ENCODE peak calls at places on chromosomes 1 and 21, in ten cellular contexts. One of them, this sample, is unnamed.

GRCh38 chr1:229768232-229768631 is 142.2 kb downstream of the URB2 start:
- DNase-seq in NCI-H1694: no peak
- DNase-seq in HT-29: no peak
- DNase-seq in NCI-H226: no peak
- DNase-seq in activated T-cell treated with anti-CD3 and anti-CD28 coated beads, Interleukin-2, amount 50 U/mL, for 72 hours: no peak
- DNase-seq in mesenteric fat pad: no peak
- DNase-seq in CD4-positive, alpha-beta T cell: no peak
- DNase-seq in AG08395: no peak
- DNase-seq in astrocyte of the cerebellum: no peak
- DNase-seq in posterior cingulate gyrus: no peak
- DNase-seq in this sample: no peak

GRCh38 chr1:194940336-194940735 is 1667.9 kb downstream of the KCNT2 start:
- DNase-seq in astrocyte of the cerebellum: no peak
- DNase-seq in NCI-H1694: no peak
- DNase-seq in CD4-positive, alpha-beta T cell: no peak
- DNase-seq in NCI-H226: no peak
- DNase-seq in activated T-cell treated with anti-CD3 and anti-CD28 coated beads, Interleukin-2, amount 50 U/mL, for 72 hours: no peak
- DNase-seq in HT-29: no peak
- DNase-seq in mesenteric fat pad: no peak
- DNase-seq in posterior cingulate gyrus: no peak
- DNase-seq in AG08395: no peak
- DNase-seq in this sample: no peak

GRCh38 chr1:179939941-179940340 is 14.7 kb upstream of the CEP350 start:
- DNase-seq in posterior cingulate gyrus: no peak
- DNase-seq in HT-29: no peak
- DNase-seq in CD4-positive, alpha-beta T cell: no peak
- DNase-seq in NCI-H226: no peak
- DNase-seq in AG08395: no peak
- DNase-seq in astrocyte of the cerebellum: no peak
- DNase-seq in activated T-cell treated with anti-CD3 and anti-CD28 coated beads, Interleukin-2, amount 50 U/mL, for 72 hours: no peak
- DNase-seq in NCI-H1694: no peak
- DNase-seq in mesenteric fat pad: no peak
- DNase-seq in this sample: no peak

GRCh38 chr1:204752688-204753040 is 67.1 kb upstream of the LRRN2 start:
- DNase-seq in AG08395: no peak
- DNase-seq in HT-29: no peak
- DNase-seq in NCI-H1694: no peak
- DNase-seq in activated T-cell treated with anti-CD3 and anti-CD28 coated beads, Interleukin-2, amount 50 U/mL, for 72 hours: no peak
- DNase-seq in posterior cingulate gyrus: no peak
- DNase-seq in astrocyte of the cerebellum: no peak
- DNase-seq in CD4-positive, alpha-beta T cell: no peak
- DNase-seq in NCI-H226: no peak
- DNase-seq in mesenteric fat pad: no peak
- DNase-seq in this sample: no peak

GRCh38 chr1:44316231-44316759 is 38.8 kb downstream of the ERI3 start:
- DNase-seq in NCI-H226: no peak
- DNase-seq in HT-29: no peak
- DNase-seq in posterior cingulate gyrus: no peak
- DNase-seq in mesenteric fat pad: no peak
- DNase-seq in NCI-H1694: no peak
- DNase-seq in activated T-cell treated with anti-CD3 and anti-CD28 coated beads, Interleukin-2, amount 50 U/mL, for 72 hours: no peak
- DNase-seq in astrocyte of the cerebellum: no peak
- DNase-seq in CD4-positive, alpha-beta T cell: no peak
- DNase-seq in AG08395: no peak
- DNase-seq in this sample: no peak

GRCh38 chr21:32819702-32820101 is 48.1 kb upstream of the PAXBP1 start:
- DNase-seq in NCI-H1694: no peak
- DNase-seq in activated T-cell treated with anti-CD3 and anti-CD28 coated beads, Interleukin-2, amount 50 U/mL, for 72 hours: no peak
- DNase-seq in astrocyte of the cerebellum: peak
- DNase-seq in AG08395: peak
- DNase-seq in mesenteric fat pad: no peak
- DNase-seq in CD4-positive, alpha-beta T cell: no peak
- DNase-seq in posterior cingulate gyrus: no peak
- DNase-seq in HT-29: no peak
- DNase-seq in NCI-H226: no peak
- DNase-seq in this sample: peak

GRCh38 chr1:233359431-233359830 is 31.9 kb downstream of the MAP3K21 start:
- DNase-seq in astrocyte of the cerebellum: no peak
- DNase-seq in HT-29: peak
- DNase-seq in mesenteric fat pad: no peak
- DNase-seq in NCI-H226: no peak
- DNase-seq in CD4-positive, alpha-beta T cell: no peak
- DNase-seq in NCI-H1694: no peak
- DNase-seq in posterior cingulate gyrus: no peak
- DNase-seq in activated T-cell treated with anti-CD3 and anti-CD28 coated beads, Interleukin-2, amount 50 U/mL, for 72 hours: no peak
- DNase-seq in AG08395: no peak
- DNase-seq in this sample: no peak

GRCh38 chr1:167668108-167668507 is 38.1 kb downstream of the RCSD1 start:
- DNase-seq in AG08395: no peak
- DNase-seq in CD4-positive, alpha-beta T cell: no peak
- DNase-seq in activated T-cell treated with anti-CD3 and anti-CD28 coated beads, Interleukin-2, amount 50 U/mL, for 72 hours: no peak
- DNase-seq in posterior cingulate gyrus: no peak
- DNase-seq in mesenteric fat pad: no peak
- DNase-seq in astrocyte of the cerebellum: no peak
- DNase-seq in NCI-H1694: no peak
- DNase-seq in NCI-H226: no peak
- DNase-seq in HT-29: no peak
- DNase-seq in this sample: no peak

GRCh38 chr1:153790996-153791855 is 16.0 kb downstream of the SLC27A3 start:
- DNase-seq in HT-29: no peak
- DNase-seq in posterior cingulate gyrus: no peak
- DNase-seq in AG08395: peak
- DNase-seq in astrocyte of the cerebellum: peak
- DNase-seq in activated T-cell treated with anti-CD3 and anti-CD28 coated beads, Interleukin-2, amount 50 U/mL, for 72 hours: peak
- DNase-seq in CD4-positive, alpha-beta T cell: no peak
- DNase-seq in mesenteric fat pad: peak
- DNase-seq in NCI-H226: peak
- DNase-seq in NCI-H1694: no peak
- DNase-seq in this sample: no peak

GRCh38 chr1:171267391-171267790 is 19.1 kb downstream of the FMO1 start:
- DNase-seq in NCI-H226: no peak
- DNase-seq in HT-29: no peak
- DNase-seq in AG08395: no peak
- DNase-seq in NCI-H1694: no peak
- DNase-seq in activated T-cell treated with anti-CD3 and anti-CD28 coated beads, Interleukin-2, amount 50 U/mL, for 72 hours: no peak
- DNase-seq in mesenteric fat pad: no peak
- DNase-seq in CD4-positive, alpha-beta T cell: no peak
- DNase-seq in astrocyte of the cerebellum: no peak
- DNase-seq in posterior cingulate gyrus: no peak
- DNase-seq in this sample: no peak

GRCh38 chr1:181714428-181714827 is 231.1 kb downstream of the CACNA1E start:
- DNase-seq in activated T-cell treated with anti-CD3 and anti-CD28 coated beads, Interleukin-2, amount 50 U/mL, for 72 hours: no peak
- DNase-seq in mesenteric fat pad: no peak
- DNase-seq in astrocyte of the cerebellum: peak
- DNase-seq in NCI-H226: no peak
- DNase-seq in posterior cingulate gyrus: no peak
- DNase-seq in CD4-positive, alpha-beta T cell: no peak
- DNase-seq in AG08395: no peak
- DNase-seq in HT-29: no peak
- DNase-seq in NCI-H1694: no peak
- DNase-seq in this sample: no peak

GRCh38 chr1:227335587-227336020 is 17.3 kb upstream of the CDC42BPA start:
- DNase-seq in AG08395: no peak
- DNase-seq in posterior cingulate gyrus: no peak
- DNase-seq in NCI-H226: no peak
- DNase-seq in mesenteric fat pad: no peak
- DNase-seq in astrocyte of the cerebellum: no peak
- DNase-seq in CD4-positive, alpha-beta T cell: no peak
- DNase-seq in HT-29: peak
- DNase-seq in NCI-H1694: no peak
- DNase-seq in activated T-cell treated with anti-CD3 and anti-CD28 coated beads, Interleukin-2, amount 50 U/mL, for 72 hours: no peak
- DNase-seq in this sample: no peak

GRCh38 chr1:94805912-94806311 is 14.2 kb upstream of the SLC44A3 start:
- DNase-seq in NCI-H1694: peak
- DNase-seq in activated T-cell treated with anti-CD3 and anti-CD28 coated beads, Interleukin-2, amount 50 U/mL, for 72 hours: peak
- DNase-seq in AG08395: peak
- DNase-seq in HT-29: peak
- DNase-seq in CD4-positive, alpha-beta T cell: peak
- DNase-seq in posterior cingulate gyrus: peak
- DNase-seq in mesenteric fat pad: no peak
- DNase-seq in astrocyte of the cerebellum: peak
- DNase-seq in NCI-H226: no peak
- DNase-seq in this sample: peak

This sample was measured in cardiac muscle cell.